ENCODE peak calls at places on chromosome 5, in four cellular contexts. G is SK-N-SH, Z is GM12878, A is K562. M is an unnamed sample.

GRCh38 chr5:128163991-128164390 is 80.4 kb downstream of the SLC12A2 start:
- DNase-seq in G (no peak), Z (no peak), A (no peak), M (no peak)

GRCh38 chr5:163453705-163454104 is 6.2 kb downstream of the NUDCD2 start:
- DNase-seq in G (no peak), Z (no peak), A (no peak), M (no peak)

GRCh38 chr5:172743112-172743959 is 27.7 kb downstream of the DUSP1 start:
- DNase-seq in G (no peak), Z (no peak), A (no peak), M (no peak)

GRCh38 chr5:82277613-82277986 is 554 bp downstream of the RPS23 start:
- DNase-seq in G (peak), Z (no peak), A (no peak), M (no peak)

GRCh38 chr5:154312571-154312970 is 122.0 kb downstream of the GALNT10 start:
- DNase-seq in G (no peak), Z (no peak), A (no peak), M (no peak)

GRCh38 chr5:60668715-60669304 is 31.2 kb downstream of the DEPDC1B start:
- DNase-seq in G (peak), Z (no peak), A (no peak), M (peak)

GRCh38 chr5:118551031-118551430 is 437.3 kb downstream of the DTWD2 start:
- DNase-seq in G (no peak), Z (no peak), A (no peak), M (no peak)

GRCh38 chr5:106454651-106455415 is 1215.9 kb downstream of the EFNA5 start:
- DNase-seq in G (peak), Z (no peak), A (no peak), M (peak)

GRCh38 chr5:20536813-20537212 is 548.8 kb upstream of the CDH18 start:
- DNase-seq in G (no peak), Z (no peak), A (no peak), M (no peak)

GRCh38 chr5:71757590-71758543 is 38.8 kb downstream of the CARTPT start:
- DNase-seq in G (peak), Z (peak), A (peak), M (peak)

GRCh38 chr5:156526081-156527017 is 199.4 kb downstream of the SGCD start:
- DNase-seq in G (no peak), Z (no peak), A (no peak), M (no peak)

GRCh38 chr5:110177729-110178128 is 488.0 kb downstream of the MAN2A1 start:
- DNase-seq in G (no peak), Z (no peak), A (no peak), M (no peak)

GRCh38 chr5:33969572-33970452 is 14.7 kb downstream of the SLC45A2 start:
- DNase-seq in G (peak), Z (peak), A (peak), M (peak)

GRCh38 chr5:32329395-32329834 is 16.7 kb upstream of the MTMR12 start:
- DNase-seq in G (peak), Z (no peak), A (peak), M (peak)

GRCh38 chr5:173837654-173838053 is 50.5 kb upstream of the CPEB4 start:
- DNase-seq in G (no peak), Z (no peak), A (no peak), M (no peak)

GRCh38 chr5:118768607-118769175 is 219.7 kb downstream of the DTWD2 start:
- DNase-seq in G (no peak), Z (no peak), A (no peak), M (no peak)

GRCh38 chr5:34905564-34905963 is 9.7 kb downstream of the RAD1 start:
- DNase-seq in G (peak), Z (no peak), A (no peak), M (no peak)

GRCh38 chr5:172779968-172780350 is 9.0 kb upstream of the DUSP1 start:
- DNase-seq in G (no peak), Z (no peak), A (no peak), M (peak)

GRCh38 chr5:151234476-151235238 is 10.8 kb upstream of the CCDC69 start:
- DNase-seq in G (no peak), Z (no peak), A (no peak), M (peak)

GRCh38 chr5:59746261-59746765 is 147.2 kb downstream of the PDE4D start:
- DNase-seq in G (no peak), Z (no peak), A (no peak), M (no peak)

GRCh38 chr5:50564079-50564478 is 102.4 kb upstream of the PARP8 start:
- DNase-seq in G (no peak), Z (peak), A (no peak), M (no peak)

GRCh38 chr5:81232449-81233079 is 558 bp upstream of the CKMT2 start:
- DNase-seq in G (no peak), Z (no peak), A (no peak), M (peak)

GRCh38 chr5:55650391-55650790 is 61.7 kb downstream of the SLC38A9 start:
- DNase-seq in G (no peak), Z (no peak), A (no peak), M (no peak)

GRCh38 chr5:143496928-143497327 is 93.4 kb upstream of the NR3C1 start:
- DNase-seq in G (no peak), Z (no peak), A (no peak), M (peak)

GRCh38 chr5:160001457-160001856 is 7.5 kb upstream of the TTC1 start:
- DNase-seq in G (no peak), Z (no peak), A (no peak), M (no peak)

GRCh38 chr5:17990168-17990567 is 355.9 kb downstream of the TAF11L14 start:
- DNase-seq in G (no peak), Z (no peak), A (no peak), M (no peak)

GRCh38 chr5:33659526-33660169 is 218.9 kb downstream of the TARS1 start:
- DNase-seq in G (no peak), Z (no peak), A (no peak), M (no peak)

GRCh38 chr5:133397986-133398645 is 214.2 kb downstream of the FSTL4 start:
- DNase-seq in G (no peak), Z (no peak), A (no peak), M (no peak)

GRCh38 chr5:65926893-65927292 is 518 bp downstream of the ERBIN start:
- DNase-seq in G (no peak), Z (no peak), A (peak), M (no peak)

GRCh38 chr5:31719988-31720387 is 81.1 kb downstream of the PDZD2 start:
- DNase-seq in G (no peak), Z (no peak), A (peak), M (no peak)

GRCh38 chr5:155631116-155631515 is 617.6 kb downstream of the KIF4B start:
- DNase-seq in G (no peak), Z (no peak), A (no peak), M (no peak)

GRCh38 chr5:179699640-179700298 is 1.0 kb downstream of the CANX start:
- DNase-seq in G (peak), Z (no peak), A (peak), M (peak)

GRCh38 chr5:54458221-54458620 is 2.7 kb downstream of the HSPB3 start:
- DNase-seq in G (no peak), Z (no peak), A (no peak), M (no peak)

GRCh38 chr5:98360548-98360947 is 412.9 kb upstream of the RGMB start:
- DNase-seq in G (no peak), Z (no peak), A (no peak), M (no peak)

GRCh38 chr5:108003178-108003577 is 332.4 kb upstream of the EFNA5 start:
- DNase-seq in G (peak), Z (peak), A (no peak), M (no peak)

GRCh38 chr5:134113572-134113907 is 941 bp upstream of the TCF7 start:
- DNase-seq in G (no peak), Z (no peak), A (no peak), M (no peak)

GRCh38 chr5:124102491-124102890 is 590.5 kb downstream of the CSNK1G3 start:
- DNase-seq in G (no peak), Z (no peak), A (no peak), M (no peak)

GRCh38 chr5:118253401-118254061 is 734.8 kb downstream of the DTWD2 start:
- DNase-seq in G (no peak), Z (no peak), A (no peak), M (no peak)

GRCh38 chr5:33808699-33809098 is 83.1 kb downstream of the ADAMTS12 start:
- DNase-seq in G (no peak), Z (no peak), A (no peak), M (no peak)

DNA sequence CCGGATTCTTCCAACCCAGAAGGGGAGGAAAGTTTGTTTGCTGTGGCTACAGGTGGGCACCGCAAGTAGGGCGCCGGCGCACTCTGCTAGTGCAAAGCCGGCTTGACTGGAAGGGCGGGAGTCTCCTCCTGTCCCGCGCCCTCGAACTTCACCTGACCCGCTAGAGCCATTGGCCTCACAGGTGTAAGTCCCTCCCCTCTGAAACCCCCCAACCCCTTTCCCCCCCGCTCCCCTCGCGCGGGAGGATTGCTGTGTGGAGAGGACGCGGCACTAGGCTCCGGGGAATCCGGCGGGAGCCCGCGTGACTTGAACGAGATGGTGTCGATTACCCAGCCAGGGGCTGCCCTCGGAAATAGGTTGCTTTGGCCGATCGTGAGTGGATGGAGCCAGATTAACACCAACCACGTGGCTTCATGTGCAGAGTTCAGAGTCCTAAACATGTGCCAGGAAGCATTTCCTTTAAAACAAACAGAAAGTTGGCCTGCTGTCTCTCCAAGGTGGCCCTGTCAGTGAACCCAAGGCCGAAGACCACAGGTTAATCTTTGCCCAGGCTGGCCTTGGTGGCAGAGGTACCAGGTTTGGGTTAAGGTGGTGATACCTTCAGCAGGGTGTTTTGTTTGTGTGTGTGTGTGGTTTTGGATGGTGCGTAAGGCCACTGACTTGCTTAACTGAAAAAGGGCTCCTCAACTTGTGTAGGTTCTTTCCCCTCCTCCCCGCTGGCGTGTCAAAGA is 1.0 kb downstream of the IQGAP2 start:
- DNase-seq in G (no peak), Z (peak), A (peak), M (peak)
- TF ChIP-seq SMC3 in G (no peak), Z (peak), A (no peak), M (peak)

GRCh38 chr5:1189269-1189668 is 12.1 kb upstream of the SLC6A19 start:
- DNase-seq in G (no peak), Z (no peak), A (no peak), M (no peak)

GRCh38 chr5:1186351-1187233 is 14.8 kb upstream of the SLC6A19 start:
- DNase-seq in G (no peak), Z (no peak), A (no peak), M (peak)

GRCh38 chr5:1187234-1187949 is 14.0 kb upstream of the SLC6A19 start:
- DNase-seq in G (no peak), Z (no peak), A (no peak), M (no peak)

GRCh38 chr5:1188464-1188863 is 12.9 kb upstream of the SLC6A19 start:
- DNase-seq in G (no peak), Z (no peak), A (no peak), M (no peak)

DNA sequence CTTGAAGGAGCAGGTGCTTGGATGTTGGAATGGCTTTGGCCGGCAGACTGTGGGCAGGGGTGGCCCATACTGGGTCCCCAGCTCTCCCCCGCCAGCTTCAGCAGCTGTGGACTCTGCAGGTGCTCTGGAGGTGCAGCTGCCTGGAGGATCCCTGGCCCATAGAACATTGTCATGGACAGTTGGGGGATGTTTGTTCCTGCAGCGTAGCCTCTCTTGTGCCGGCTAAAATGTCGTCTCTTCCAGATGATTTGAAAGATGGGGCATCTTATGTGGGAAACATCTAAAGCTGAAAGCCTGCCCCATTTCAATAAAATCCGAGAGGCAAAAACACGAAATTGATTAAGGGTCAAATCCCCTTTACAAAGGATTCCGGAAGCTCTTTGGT is 13.5 kb upstream of the SLC6A19 start:
- DNase-seq in G (no peak), Z (no peak), A (no peak), M (no peak)
- TF ChIP-seq SIN3A in G (no peak), Z (no peak), A (no peak), M (no peak)

GRCh38 chr5:6216516-6217075 is 161.8 kb downstream of the MED10 start:
- DNase-seq in G (no peak), Z (no peak), A (no peak), M (no peak)

GRCh38 chr5:6215891-6216290 is 162.5 kb downstream of the MED10 start:
- DNase-seq in G (no peak), Z (no peak), A (no peak), M (no peak)

GRCh38 chr5:6220346-6221088 is 157.8 kb downstream of the MED10 start:
- DNase-seq in G (no peak), Z (no peak), A (no peak), M (peak)

GRCh38 chr5:6218116-6218515 is 160.2 kb downstream of the MED10 start:
- DNase-seq in G (no peak), Z (no peak), A (no peak), M (no peak)

GRCh38 chr5:6218517-6218916 is 159.8 kb downstream of the MED10 start:
- DNase-seq in G (no peak), Z (no peak), A (no peak), M (no peak)
- TF ChIP-seq SMC3 in G (no peak), Z (no peak), A (no peak), M (no peak)

GRCh38 chr5:10456583-10457562 is 15.2 kb downstream of the ROPN1L start:
- DNase-seq in G (no peak), Z (no peak), A (no peak), M (no peak)
- TF ChIP-seq SIN3A in G (no peak), Z (no peak), A (no peak), M (no peak)